ENCODE peak calls at places on chromosomes 3 and 15, in eight cellular contexts. One of them, this sample, is unnamed.

GRCh38 chr15:84979651-84980050 is 2.0 kb upstream of the PDE8A start:
- DNase-seq in MM.1S: no peak
- DNase-seq in GM23338: peak; percentile 74
- DNase-seq in OCI-LY7: no peak
- DNase-seq in HCT116: no peak
- DNase-seq in neural progenitor cell: peak; percentile 45
- DNase-seq in SK-N-SH: no peak
- DNase-seq in GM23248: no peak
- DNase-seq in this sample: peak; percentile 41

GRCh38 chr15:67940324-67940719 is 100.5 kb upstream of the RNU6-1 start:
- DNase-seq in GM23248: no peak
- DNase-seq in MM.1S: no peak
- DNase-seq in neural progenitor cell: no peak
- DNase-seq in GM23338: no peak
- DNase-seq in SK-N-SH: no peak
- DNase-seq in HCT116: no peak
- DNase-seq in OCI-LY7: no peak
- DNase-seq in this sample: no peak

GRCh38 chr3:102269401-102269800 is 165.4 kb upstream of the ZPLD1 start:
- DNase-seq in HCT116: no peak
- DNase-seq in GM23338: no peak
- DNase-seq in MM.1S: no peak
- DNase-seq in GM23248: no peak
- DNase-seq in OCI-LY7: no peak
- DNase-seq in SK-N-SH: no peak
- DNase-seq in neural progenitor cell: no peak
- DNase-seq in this sample: no peak

GRCh38 chr15:90099072-90099867 is 3.0 kb downstream of the IDH2 start:
- DNase-seq in OCI-LY7: peak; percentile 76
- DNase-seq in neural progenitor cell: no peak
- DNase-seq in GM23338: peak; percentile 9
- DNase-seq in GM23248: no peak
- DNase-seq in MM.1S: peak; percentile 91
- DNase-seq in HCT116: no peak
- DNase-seq in SK-N-SH: no peak
- DNase-seq in this sample: no peak

GRCh38 chr3:126753191-126754160 is 49.4 kb downstream of the CHCHD6 start:
- DNase-seq in GM23248: peak; percentile 88
- DNase-seq in MM.1S: no peak
- DNase-seq in OCI-LY7: no peak
- DNase-seq in SK-N-SH: no peak
- DNase-seq in neural progenitor cell: no peak
- DNase-seq in GM23338: no peak
- DNase-seq in HCT116: no peak
- DNase-seq in this sample: peak; percentile 60

GRCh38 chr3:70982700-70983140 is 600.8 kb downstream of the FOXP1 start:
- DNase-seq in GM23338: peak; percentile 54
- DNase-seq in SK-N-SH: no peak
- DNase-seq in GM23248: peak; percentile 93
- DNase-seq in neural progenitor cell: peak; percentile 52
- DNase-seq in MM.1S: peak; percentile 93
- DNase-seq in HCT116: peak; percentile 71
- DNase-seq in OCI-LY7: no peak
- DNase-seq in this sample: peak; percentile 69

GRCh38 chr3:50138266-50139230 is 16.6 kb upstream of the SEMA3F start:
- DNase-seq in SK-N-SH: peak; percentile 51
- DNase-seq in MM.1S: no peak
- DNase-seq in OCI-LY7: no peak
- DNase-seq in HCT116: no peak
- DNase-seq in neural progenitor cell: peak; percentile 88
- DNase-seq in GM23338: peak; percentile 84
- DNase-seq in GM23248: peak; percentile 37
- DNase-seq in this sample: peak; percentile 53

GRCh38 chr3:98612587-98612986 is 19.2 kb upstream of the CPOX start:
- DNase-seq in OCI-LY7: peak; percentile 17
- DNase-seq in GM23248: no peak
- DNase-seq in neural progenitor cell: no peak
- DNase-seq in MM.1S: peak; percentile 90
- DNase-seq in GM23338: peak; percentile 66
- DNase-seq in SK-N-SH: no peak
- DNase-seq in HCT116: no peak
- DNase-seq in this sample: peak; percentile 20

GRCh38 chr3:9067352-9067975 is 104.2 kb upstream of the RAD18 start:
- DNase-seq in GM23338: peak; percentile 86
- DNase-seq in OCI-LY7: peak; percentile 52
- DNase-seq in GM23248: peak; percentile 80
- DNase-seq in neural progenitor cell: peak; percentile 79
- DNase-seq in SK-N-SH: peak; percentile 69
- DNase-seq in MM.1S: peak; percentile 46
- DNase-seq in HCT116: peak; percentile 47
- DNase-seq in this sample: peak; percentile 66

GRCh38 chr15:28098766-28099554 is at the start of gene OCA2:
- DNase-seq in neural progenitor cell: peak; percentile 91
- DNase-seq in MM.1S: no peak
- DNase-seq in GM23338: peak; percentile 92
- DNase-seq in HCT116: no peak
- DNase-seq in SK-N-SH: peak; percentile 95
- DNase-seq in OCI-LY7: no peak
- DNase-seq in GM23248: peak; percentile 59
- DNase-seq in this sample: peak; percentile 92

GRCh38 chr3:195813916-195814486 is 2.3 kb upstream of the MUC4 start:
- DNase-seq in GM23248: no peak
- DNase-seq in neural progenitor cell: no peak
- DNase-seq in OCI-LY7: no peak
- DNase-seq in GM23338: no peak
- DNase-seq in HCT116: no peak
- DNase-seq in SK-N-SH: no peak
- DNase-seq in MM.1S: no peak
- DNase-seq in this sample: no peak

GRCh38 chr3:121918779-121919483 is 24.7 kb downstream of the SLC15A2 start:
- DNase-seq in GM23248: no peak
- DNase-seq in OCI-LY7: no peak
- DNase-seq in neural progenitor cell: no peak
- DNase-seq in HCT116: no peak
- DNase-seq in GM23338: no peak
- DNase-seq in MM.1S: no peak
- DNase-seq in SK-N-SH: no peak
- DNase-seq in this sample: no peak

GRCh38 chr15:66222273-66223198 is 31.0 kb downstream of the MEGF11 start:
- DNase-seq in MM.1S: no peak
- DNase-seq in OCI-LY7: no peak
- DNase-seq in GM23338: no peak
- DNase-seq in SK-N-SH: no peak
- DNase-seq in HCT116: no peak
- DNase-seq in GM23248: no peak
- DNase-seq in neural progenitor cell: no peak
- DNase-seq in this sample: no peak

GRCh38 chr3:57983734-57984518 is 24.3 kb upstream of the FLNB start:
- DNase-seq in GM23338: no peak
- DNase-seq in OCI-LY7: peak; percentile 95
- DNase-seq in SK-N-SH: no peak
- DNase-seq in MM.1S: peak; percentile 70
- DNase-seq in GM23248: peak; percentile 95
- DNase-seq in HCT116: no peak
- DNase-seq in neural progenitor cell: peak; percentile 19
- DNase-seq in this sample: peak; percentile 67

GRCh38 chr3:39011191-39011736 is 40.5 kb downstream of the SCN11A start:
- DNase-seq in MM.1S: no peak
- DNase-seq in HCT116: no peak
- DNase-seq in GM23338: no peak
- DNase-seq in neural progenitor cell: no peak
- DNase-seq in OCI-LY7: no peak
- DNase-seq in SK-N-SH: no peak
- DNase-seq in GM23248: no peak
- DNase-seq in this sample: no peak

GRCh38 chr15:90036343-90036742 is 35.2 kb downstream of the ZNF710 start:
- DNase-seq in GM23338: no peak
- DNase-seq in HCT116: no peak
- DNase-seq in OCI-LY7: no peak
- DNase-seq in GM23248: no peak
- DNase-seq in MM.1S: no peak
- DNase-seq in neural progenitor cell: peak; percentile 72
- DNase-seq in SK-N-SH: no peak
- DNase-seq in this sample: no peak

GRCh38 chr15:62492900-62493299 is 327.8 kb upstream of the C2CD4B start:
- DNase-seq in HCT116: no peak
- DNase-seq in MM.1S: no peak
- DNase-seq in SK-N-SH: peak; percentile 44
- DNase-seq in GM23338: no peak
- DNase-seq in OCI-LY7: no peak
- DNase-seq in GM23248: no peak
- DNase-seq in neural progenitor cell: no peak
- DNase-seq in this sample: no peak
- H2AFZ ChIP-seq in HCT116: no peak overlapping the region
- H2AFZ ChIP-seq in MM.1S: no peak overlapping the region
- H2AFZ ChIP-seq in SK-N-SH: no peak overlapping the region
- H2AFZ ChIP-seq in GM23338: no peak overlapping the region
- H2AFZ ChIP-seq in OCI-LY7: no peak overlapping the region
- H2AFZ ChIP-seq in GM23248: no peak overlapping the region
- H2AFZ ChIP-seq in neural progenitor cell: no peak overlapping the region
- H2AFZ ChIP-seq in this sample: no peak overlapping the region

DNA sequence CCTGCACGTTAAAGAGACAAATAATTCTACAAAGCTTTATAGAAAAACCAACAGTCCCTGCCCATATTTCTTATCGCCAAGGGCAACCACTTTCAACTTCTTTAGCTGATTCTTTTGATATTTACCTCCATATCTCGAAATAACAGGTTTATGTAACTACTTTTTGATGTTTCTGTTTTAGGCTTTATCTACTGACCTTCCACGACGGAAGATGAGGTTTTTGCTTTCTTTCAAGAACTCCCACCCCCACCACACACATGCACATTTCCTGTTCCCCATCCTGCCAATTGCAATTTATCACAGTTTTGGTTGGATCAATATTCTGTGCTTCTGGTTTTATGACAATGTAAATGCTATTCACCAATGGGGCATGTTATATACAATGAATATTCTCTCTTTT is 330.4 kb upstream of the ICE2 start:
- DNase-seq in SK-N-SH: no peak
- DNase-seq in MM.1S: no peak
- DNase-seq in HCT116: no peak
- DNase-seq in neural progenitor cell: no peak
- DNase-seq in GM23338: no peak
- DNase-seq in OCI-LY7: no peak
- DNase-seq in GM23248: no peak
- DNase-seq in this sample: no peak
- H3K4me3 ChIP-seq in SK-N-SH: no peak overlapping the region
- H3K4me3 ChIP-seq in MM.1S: no peak overlapping the region
- H3K4me3 ChIP-seq in HCT116: no peak overlapping the region
- H3K4me3 ChIP-seq in neural progenitor cell: no peak overlapping the region
- H3K4me3 ChIP-seq in GM23338: no peak overlapping the region
- H3K4me3 ChIP-seq in OCI-LY7: no peak overlapping the region
- H3K4me3 ChIP-seq in GM23248: no peak overlapping the region
- H3K4me3 ChIP-seq in this sample: no peak overlapping the region

DNA sequence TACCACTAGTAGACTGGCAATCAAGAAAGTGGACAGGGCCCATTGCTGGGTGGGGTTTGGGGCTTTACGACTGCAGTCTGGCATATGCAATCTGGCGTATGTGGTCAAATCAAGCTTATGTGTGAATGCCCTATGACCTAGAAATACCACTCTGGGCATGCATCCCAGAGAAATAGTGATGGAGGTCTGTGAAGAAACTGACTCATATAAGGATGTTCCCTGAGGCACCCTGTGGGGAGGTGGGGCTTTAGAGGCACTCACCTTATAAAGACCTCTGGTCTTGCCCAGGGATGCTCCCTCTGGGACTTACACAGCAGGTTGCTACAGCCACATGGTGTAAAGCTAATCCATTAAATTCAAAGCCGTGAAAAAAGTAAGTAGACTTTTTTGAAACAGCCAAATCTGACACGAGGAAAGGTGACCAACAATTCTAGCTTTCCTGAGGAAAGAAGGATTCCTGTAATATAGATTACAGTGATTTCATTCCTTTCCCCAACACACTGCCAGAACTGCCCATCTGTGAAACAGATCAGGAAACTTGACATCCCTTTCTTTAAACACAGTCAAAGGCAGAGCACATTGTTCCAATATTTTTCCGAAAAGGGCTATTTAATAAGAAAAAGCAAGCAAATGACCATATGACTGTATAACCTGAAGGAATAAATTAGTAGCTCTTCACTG is 13.6 kb downstream of the RARRES1 start:
- DNase-seq in GM23248: peak; percentile 84
- DNase-seq in MM.1S: no peak
- DNase-seq in OCI-LY7: no peak
- DNase-seq in neural progenitor cell: no peak
- DNase-seq in GM23338: no peak
- DNase-seq in SK-N-SH: no peak
- DNase-seq in HCT116: peak; percentile 73
- DNase-seq in this sample: peak; percentile 26
- TF ChIP-seq EZH2phosphoT487 in GM23248: peak; percentile 82
- TF ChIP-seq EZH2phosphoT487 in MM.1S: no peak
- TF ChIP-seq EZH2phosphoT487 in OCI-LY7: no peak
- TF ChIP-seq EZH2phosphoT487 in neural progenitor cell: no peak
- TF ChIP-seq EZH2phosphoT487 in GM23338: no peak
- TF ChIP-seq EZH2phosphoT487 in SK-N-SH: no peak
- TF ChIP-seq EZH2phosphoT487 in HCT116: no peak
- TF ChIP-seq EZH2phosphoT487 in this sample: no peak

GRCh38 chr15:26191216-26191615 is 328.1 kb upstream of the ATP10A start:
- DNase-seq in neural progenitor cell: no peak
- DNase-seq in OCI-LY7: no peak
- DNase-seq in GM23248: no peak
- DNase-seq in HCT116: no peak
- DNase-seq in MM.1S: no peak
- DNase-seq in GM23338: no peak
- DNase-seq in SK-N-SH: no peak
- DNase-seq in this sample: no peak
- H2AFZ ChIP-seq in neural progenitor cell: no peak overlapping the region
- H2AFZ ChIP-seq in OCI-LY7: no peak overlapping the region
- H2AFZ ChIP-seq in GM23248: no peak overlapping the region
- H2AFZ ChIP-seq in HCT116: no peak overlapping the region
- H2AFZ ChIP-seq in MM.1S: no peak overlapping the region
- H2AFZ ChIP-seq in GM23338: no peak overlapping the region
- H2AFZ ChIP-seq in SK-N-SH: no peak overlapping the region
- H2AFZ ChIP-seq in this sample: no peak overlapping the region

GRCh38 chr15:64699767-64700388 is 75.5 kb downstream of the RBPMS2 start:
- DNase-seq in MM.1S: no peak
- DNase-seq in neural progenitor cell: peak; percentile 74
- DNase-seq in GM23248: peak; percentile 60
- DNase-seq in HCT116: no peak
- DNase-seq in SK-N-SH: peak; percentile 49
- DNase-seq in GM23338: peak; percentile 90
- DNase-seq in OCI-LY7: no peak
- DNase-seq in this sample: peak; percentile 62
- H3K4me3 ChIP-seq in MM.1S: no peak overlapping the region
- H3K4me3 ChIP-seq in neural progenitor cell: peak overlapping the region; percentile 87
- H3K4me3 ChIP-seq in GM23248: peak overlapping the region; percentile 85
- H3K4me3 ChIP-seq in HCT116: no peak overlapping the region
- H3K4me3 ChIP-seq in SK-N-SH: peak overlapping the region; percentile 8
- H3K4me3 ChIP-seq in GM23338: peak overlapping the region; percentile 74
- H3K4me3 ChIP-seq in OCI-LY7: no peak overlapping the region
- H3K4me3 ChIP-seq in this sample: no peak overlapping the region

This sample was measured in hepatocyte.